ENCODE peak calls at places on chromosome 5, in four cellular contexts. U is HepG2, V is K562, I is H1. F is an unnamed sample.

GRCh38 chr5:127290019-127290945 is at the start of gene MEGF10:
- DNase-seq in U (peak), I (no peak), V (peak), F (no peak)

GRCh38 chr5:77743181-77743580 is 33.0 kb downstream of the TBCA start:
- DNase-seq in U (no peak), I (no peak), V (no peak), F (no peak)

GRCh38 chr5:35876922-35877321 is 20.2 kb downstream of the IL7R start:
- DNase-seq in V (no peak), I (no peak), U (no peak), F (no peak)

GRCh38 chr5:168302785-168303184 is 11.3 kb downstream of the WWC1 start:
- DNase-seq in U (no peak), I (no peak), V (no peak), F (peak)

GRCh38 chr5:170745481-170746061 is 38.0 kb upstream of the GABRP start:
- DNase-seq in U (no peak), V (no peak), I (peak), F (no peak)

GRCh38 chr5:121251954-121252353 is 599.7 kb upstream of the FTMT start:
- DNase-seq in V (no peak), U (peak), I (no peak), F (peak)

GRCh38 chr5:109242518-109242917 is 167.3 kb downstream of the PJA2 start:
- DNase-seq in I (no peak), V (no peak), U (no peak), F (no peak)

GRCh38 chr5:169805527-169805934 is 168.5 kb downstream of the DOCK2 start:
- DNase-seq in I (no peak), V (peak), U (no peak), F (no peak)

GRCh38 chr5:179371681-179372675 is 26.7 kb upstream of the ADAMTS2 start:
- DNase-seq in V (no peak), I (no peak), U (no peak), F (no peak)

GRCh38 chr5:43400082-43400481 is 12.1 kb downstream of the CCL28 start:
- DNase-seq in V (no peak), U (no peak), I (no peak), F (no peak)

GRCh38 chr5:171092194-171092593 is 216.9 kb upstream of the TLX3 start:
- DNase-seq in I (no peak), V (no peak), U (no peak), F (peak)

GRCh38 chr5:151267481-151268275 is 14.7 kb downstream of the GM2A start:
- DNase-seq in V (no peak), I (no peak), U (no peak), F (no peak)

GRCh38 chr5:150624334-150625163 is 15.9 kb upstream of the SYNPO start:
- DNase-seq in V (peak), I (no peak), U (no peak), F (no peak)

GRCh38 chr5:67206381-67207328 is 10.1 kb upstream of the CD180 start:
- DNase-seq in V (peak), I (no peak), U (peak), F (peak)

GRCh38 chr5:175657593-175658271 is at the start of gene HRH2:
- DNase-seq in I (no peak), U (no peak), V (no peak), F (no peak)

GRCh38 chr5:179355976-179356968 is 11.0 kb upstream of the ADAMTS2 start:
- DNase-seq in U (no peak), I (no peak), V (no peak), F (no peak)

GRCh38 chr5:55146080-55146479 is 13.9 kb upstream of the GPX8 start:
- DNase-seq in I (no peak), U (no peak), V (no peak), F (no peak)

GRCh38 chr5:11452854-11453253 is 451.4 kb downstream of the CTNND2 start:
- DNase-seq in U (no peak), V (no peak), I (no peak), F (no peak)

GRCh38 chr5:159456722-159457462 is 126.6 kb upstream of the IL12B start:
- DNase-seq in V (no peak), I (no peak), U (no peak), F (peak)

GRCh38 chr5:104344809-104345512 is 782.4 kb upstream of the NUDT12 start:
- DNase-seq in U (peak), V (no peak), I (no peak), F (peak)

GRCh38 chr5:159286420-159287035 is 23.4 kb downstream of the UBLCP1 start:
- DNase-seq in I (no peak), V (peak), U (peak), F (no peak)

DNA sequence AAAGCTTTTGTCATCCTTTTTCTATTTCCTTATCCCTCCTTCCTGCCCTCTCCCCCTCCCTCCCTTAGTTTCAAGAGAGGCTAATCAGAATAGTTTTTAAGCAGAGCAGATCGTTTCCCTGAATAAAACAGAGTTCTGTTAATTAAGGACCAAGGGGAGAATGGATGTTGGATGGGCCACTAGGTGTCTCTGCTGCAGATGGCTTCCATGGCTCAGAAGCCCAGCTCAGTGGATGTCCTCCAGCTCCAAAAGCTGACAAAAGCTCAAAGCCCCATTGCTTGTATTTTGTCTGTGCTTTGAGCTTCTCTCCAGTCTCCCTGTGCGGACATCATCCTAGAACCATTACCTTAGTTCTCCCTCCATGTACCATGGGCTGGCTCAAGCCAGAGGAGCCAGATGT is 21.0 kb upstream of the NPR3 start:
- DNase-seq in U (peak), I (no peak), V (peak), F (no peak)
- TF ChIP-seq JUND in U (no peak), I (no peak), V (no peak), F (no peak)

GRCh38 chr5:78908173-78908901 is 76.8 kb downstream of the ARSB start:
- DNase-seq in V (no peak), U (no peak), I (no peak), F (no peak)
- TF ChIP-seq FOSL1 in V (no peak), U (no peak), I (no peak), F (no peak)

DNA sequence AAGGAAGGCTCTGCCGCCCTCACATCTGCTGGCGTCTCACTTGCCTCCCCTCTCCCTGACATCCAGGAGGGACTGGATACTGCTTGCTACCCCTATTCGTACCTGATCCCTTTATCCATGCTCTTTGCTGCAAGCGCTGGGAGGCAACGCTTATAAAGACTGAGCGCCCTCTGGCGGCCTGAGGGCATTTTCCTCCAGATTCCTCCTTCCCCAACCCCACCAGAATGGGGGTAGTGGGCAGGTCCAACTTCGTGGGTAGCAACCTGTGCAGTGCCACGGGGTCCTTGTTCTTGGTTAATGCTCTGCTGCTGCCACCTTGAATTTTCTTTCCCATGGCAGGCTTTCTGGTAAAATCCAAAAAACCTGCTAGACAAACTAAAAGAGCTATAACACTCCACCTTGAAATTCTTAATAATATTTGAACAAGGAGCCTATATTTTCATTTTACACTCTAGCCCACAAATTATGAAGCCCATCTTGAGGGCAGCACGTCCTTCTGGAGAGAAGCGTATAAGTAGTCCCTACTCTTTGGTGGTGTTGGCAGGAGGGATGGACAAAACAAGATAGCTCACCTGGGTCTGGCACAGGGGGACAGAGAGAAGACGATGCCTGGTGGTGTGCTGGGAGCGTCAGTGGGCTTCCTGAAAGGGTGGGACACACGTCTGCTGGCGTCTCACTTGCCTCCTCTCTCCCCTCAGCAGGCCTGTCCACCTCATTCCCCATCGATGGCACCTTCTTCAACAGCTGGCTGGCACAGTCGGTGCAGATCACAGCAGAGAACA is 52.5 kb downstream of the JADE2 start:
- DNase-seq in V (peak), I (peak), U (peak), F (peak)
- TF ChIP-seq JUND in V (no peak), I (no peak), U (no peak), F (no peak)

DNA sequence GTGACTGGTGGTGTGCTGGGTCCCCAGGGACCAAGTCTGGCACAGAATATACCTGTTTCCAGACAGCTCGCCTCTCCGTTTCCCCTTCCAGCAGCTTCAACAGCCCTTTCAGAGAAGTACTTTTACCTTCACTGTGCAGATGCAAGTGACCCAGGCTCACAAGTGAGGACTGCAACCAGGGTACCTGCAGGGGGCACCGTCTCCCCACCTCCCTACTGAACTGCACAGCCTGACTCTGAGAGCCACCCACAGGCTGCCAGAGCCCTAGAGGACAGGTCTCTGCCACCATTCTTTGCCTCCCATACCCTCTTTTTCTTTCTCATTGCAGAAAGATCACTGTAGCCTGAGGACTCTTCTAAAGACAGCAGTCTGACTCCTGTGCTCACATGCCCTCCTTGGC is 15.4 kb downstream of the IL9 start:
- DNase-seq in V (peak), I (peak), U (peak), F (peak)
- TF ChIP-seq FOSL1 in V (no peak), I (no peak), U (no peak), F (no peak)

DNA sequence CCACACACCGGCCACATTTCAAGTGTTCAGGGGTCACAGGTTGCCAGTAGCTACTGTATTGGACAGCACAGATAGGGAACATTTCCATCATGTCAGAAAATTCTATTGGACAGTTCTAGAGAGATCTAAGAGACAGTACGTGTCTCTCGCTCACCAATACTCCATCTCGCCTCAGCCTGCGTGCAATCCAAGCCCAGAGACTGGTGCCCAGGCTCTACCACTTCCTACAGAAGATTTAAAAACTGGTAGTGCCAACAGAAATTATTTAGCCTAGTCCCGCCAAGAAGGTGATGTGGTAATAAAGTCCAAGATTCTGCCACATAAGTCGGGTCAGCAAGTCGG is 390 bp upstream of the SNX2 start:
- DNase-seq in V (no peak), U (no peak), I (no peak), F (no peak)
- TF ChIP-seq JUND in V (no peak), U (no peak), I (no peak), F (no peak)

GRCh38 chr5:56734066-56734766 is 81.1 kb upstream of the MAP3K1 start:
- DNase-seq in I (no peak), V (no peak), U (no peak), F (no peak)
- TF ChIP-seq FOSL1 in I (no peak), V (no peak), U (no peak), F (no peak)